ENCODE peak calls at places on chromosomes 6 and 20, in five cellular contexts. One of them, this sample, is unnamed.

GRCh38 chr6:147382945-147383554 is 125.4 kb upstream of the SAMD5 start:
- DNase-seq in stimulated activated CD4-positive, alpha-beta T cell treated with anti-CD3 and anti-CD28 coated beads, TNF-alpha, amount 100 ng/mL, for 1 hour: no peak
- DNase-seq in HS-27A: no peak
- DNase-seq in occipital lobe: no peak
- DNase-seq in MV-4-11: peak
- DNase-seq in this sample: no peak

GRCh38 chr20:51473256-51473655 is 69.3 kb downstream of the NFATC2 start:
- DNase-seq in occipital lobe: no peak
- DNase-seq in HS-27A: no peak
- DNase-seq in stimulated activated CD4-positive, alpha-beta T cell treated with anti-CD3 and anti-CD28 coated beads, TNF-alpha, amount 100 ng/mL, for 1 hour: no peak
- DNase-seq in MV-4-11: no peak
- DNase-seq in this sample: no peak

GRCh38 chr6:119172813-119173212 is 94.3 kb upstream of the FAM184A start:
- DNase-seq in occipital lobe: no peak
- DNase-seq in HS-27A: no peak
- DNase-seq in MV-4-11: no peak
- DNase-seq in stimulated activated CD4-positive, alpha-beta T cell treated with anti-CD3 and anti-CD28 coated beads, TNF-alpha, amount 100 ng/mL, for 1 hour: no peak
- DNase-seq in this sample: no peak

GRCh38 chr6:63904844-63905243 is 269.2 kb downstream of the PHF3 start:
- DNase-seq in stimulated activated CD4-positive, alpha-beta T cell treated with anti-CD3 and anti-CD28 coated beads, TNF-alpha, amount 100 ng/mL, for 1 hour: no peak
- DNase-seq in MV-4-11: peak
- DNase-seq in occipital lobe: no peak
- DNase-seq in HS-27A: peak
- DNase-seq in this sample: no peak

GRCh38 chr6:33414592-33415271 is 3.2 kb downstream of the CUTA start:
- DNase-seq in occipital lobe: no peak
- DNase-seq in MV-4-11: peak
- DNase-seq in HS-27A: no peak
- DNase-seq in stimulated activated CD4-positive, alpha-beta T cell treated with anti-CD3 and anti-CD28 coated beads, TNF-alpha, amount 100 ng/mL, for 1 hour: no peak
- DNase-seq in this sample: no peak

GRCh38 chr6:167392631-167393301 is 67.9 kb downstream of the TTLL2 start:
- DNase-seq in MV-4-11: no peak
- DNase-seq in HS-27A: no peak
- DNase-seq in occipital lobe: no peak
- DNase-seq in stimulated activated CD4-positive, alpha-beta T cell treated with anti-CD3 and anti-CD28 coated beads, TNF-alpha, amount 100 ng/mL, for 1 hour: no peak
- DNase-seq in this sample: no peak

GRCh38 chr6:149492798-149493165 is 8.0 kb upstream of the ZC3H12D start:
- DNase-seq in occipital lobe: no peak
- DNase-seq in MV-4-11: no peak
- DNase-seq in HS-27A: no peak
- DNase-seq in stimulated activated CD4-positive, alpha-beta T cell treated with anti-CD3 and anti-CD28 coated beads, TNF-alpha, amount 100 ng/mL, for 1 hour: no peak
- DNase-seq in this sample: no peak

GRCh38 chr6:128118401-128118800 is 217.5 kb upstream of the THEMIS start:
- DNase-seq in stimulated activated CD4-positive, alpha-beta T cell treated with anti-CD3 and anti-CD28 coated beads, TNF-alpha, amount 100 ng/mL, for 1 hour: no peak
- DNase-seq in occipital lobe: no peak
- DNase-seq in MV-4-11: no peak
- DNase-seq in HS-27A: no peak
- DNase-seq in this sample: no peak

GRCh38 chr6:70082830-70083229 is 216.5 kb downstream of the COL19A1 start:
- DNase-seq in HS-27A: no peak
- DNase-seq in MV-4-11: no peak
- DNase-seq in stimulated activated CD4-positive, alpha-beta T cell treated with anti-CD3 and anti-CD28 coated beads, TNF-alpha, amount 100 ng/mL, for 1 hour: no peak
- DNase-seq in occipital lobe: no peak
- DNase-seq in this sample: no peak

GRCh38 chr6:170575250-170575649 is 9.2 kb downstream of the PDCD2 start:
- DNase-seq in stimulated activated CD4-positive, alpha-beta T cell treated with anti-CD3 and anti-CD28 coated beads, TNF-alpha, amount 100 ng/mL, for 1 hour: no peak
- DNase-seq in occipital lobe: no peak
- DNase-seq in MV-4-11: peak
- DNase-seq in HS-27A: no peak
- DNase-seq in this sample: no peak

GRCh38 chr20:62427172-62428007 is at the start of gene RBBP8NL:
- DNase-seq in HS-27A: no peak
- DNase-seq in occipital lobe: no peak
- DNase-seq in stimulated activated CD4-positive, alpha-beta T cell treated with anti-CD3 and anti-CD28 coated beads, TNF-alpha, amount 100 ng/mL, for 1 hour: no peak
- DNase-seq in MV-4-11: no peak
- DNase-seq in this sample: no peak

GRCh38 chr6:108187519-108187918 is 21.7 kb downstream of the NR2E1 start:
- DNase-seq in occipital lobe: no peak
- DNase-seq in stimulated activated CD4-positive, alpha-beta T cell treated with anti-CD3 and anti-CD28 coated beads, TNF-alpha, amount 100 ng/mL, for 1 hour: no peak
- DNase-seq in MV-4-11: no peak
- DNase-seq in HS-27A: no peak
- DNase-seq in this sample: no peak

GRCh38 chr20:22411568-22412450 is 172.6 kb downstream of the FOXA2 start:
- DNase-seq in HS-27A: no peak
- DNase-seq in stimulated activated CD4-positive, alpha-beta T cell treated with anti-CD3 and anti-CD28 coated beads, TNF-alpha, amount 100 ng/mL, for 1 hour: no peak
- DNase-seq in occipital lobe: no peak
- DNase-seq in MV-4-11: peak
- DNase-seq in this sample: no peak

This sample was measured in amygdala.